ENCODE peak calls at places on chromosomes 3 and 15, in four cellular contexts. One of them, this sample, is unnamed.

GRCh38 chr15:89179966-89180875 is 41.2 kb downstream of the RLBP1 start:
- DNase-seq in ureter: no peak
- DNase-seq in kidney: no peak
- DNase-seq in adrenal gland: no peak
- DNase-seq in this sample: no peak

GRCh38 chr15:77541421-77542181 is 91.1 kb downstream of the LINGO1 start:
- DNase-seq in ureter: no peak
- DNase-seq in adrenal gland: no peak
- DNase-seq in kidney: no peak
- DNase-seq in this sample: no peak

GRCh38 chr3:78201066-78201465 is 1161.2 kb downstream of the ROBO2 start:
- DNase-seq in adrenal gland: no peak
- DNase-seq in ureter: no peak
- DNase-seq in kidney: no peak
- DNase-seq in this sample: no peak

GRCh38 chr15:75731248-75732100 is 18.8 kb upstream of the CSPG4 start:
- DNase-seq in adrenal gland: peak
- DNase-seq in kidney: peak
- DNase-seq in ureter: no peak
- DNase-seq in this sample: no peak

GRCh38 chr15:25790003-25790660 is 73.0 kb downstream of the ATP10A start:
- DNase-seq in adrenal gland: no peak
- DNase-seq in ureter: peak
- DNase-seq in kidney: peak
- DNase-seq in this sample: peak

GRCh38 chr3:14418670-14419250 is 16.4 kb downstream of the SLC6A6 start:
- DNase-seq in adrenal gland: no peak
- DNase-seq in kidney: no peak
- DNase-seq in ureter: no peak
- DNase-seq in this sample: peak

GRCh38 chr15:50996641-50997040 is 88.2 kb downstream of the AP4E1 start:
- DNase-seq in kidney: no peak
- DNase-seq in ureter: no peak
- DNase-seq in adrenal gland: no peak
- DNase-seq in this sample: no peak

GRCh38 chr3:133865136-133865855 is 30.4 kb downstream of the RAB6B start:
- DNase-seq in kidney: peak
- DNase-seq in adrenal gland: no peak
- DNase-seq in ureter: no peak
- DNase-seq in this sample: no peak

GRCh38 chr3:106004137-106004600 is 135.4 kb upstream of the CBLB start:
- DNase-seq in adrenal gland: peak
- DNase-seq in kidney: no peak
- DNase-seq in ureter: no peak
- DNase-seq in this sample: no peak